ENCODE peak calls at places on chromosomes 6 and 20, in five cellular contexts. W, J, N, E and B are unnamed samples.
A peak's percentile ranks its signal among the peaks of the same experiment; 100 is the strongest.

GRCh38 chr6:117110737-117111136 is 154.6 kb upstream of the VGLL2 start:
- DNase-seq in W (no peak), E (no peak), J (no peak), N (no peak), B (no peak)

GRCh38 chr6:45310118-45310788 is 17.9 kb upstream of the RUNX2 start:
- DNase-seq in E (no peak), N (no peak), W (no peak), J (peak; percentile 22), B (peak; percentile 31)

GRCh38 chr6:21360353-21360752 is 233.2 kb upstream of the SOX4 start:
- DNase-seq in E (peak; percentile 19), W (no peak), J (no peak), N (no peak), B (peak; percentile 65)

GRCh38 chr6:26214826-26215199 is 127.6 kb downstream of the HFE start:
- DNase-seq in N (no peak), E (no peak), J (no peak), W (no peak), B (no peak)

GRCh38 chr6:81906041-81906440 is 153.6 kb upstream of the TENT5A start:
- DNase-seq in W (no peak), J (no peak), E (no peak), N (no peak), B (no peak)

GRCh38 chr6:105321728-105322127 is 81.2 kb downstream of the PREP start:
- DNase-seq in J (no peak), W (no peak), N (no peak), E (no peak), B (no peak)

GRCh38 chr20:41617059-41617921 is 887 bp downstream of the CHD6 start:
- DNase-seq in W (no peak), E (peak; percentile 58), J (peak; percentile 41), N (peak; percentile 63), B (peak; percentile 32)

GRCh38 chr20:4880051-4880450 is 121.3 kb downstream of the SLC23A2 start:
- DNase-seq in N (no peak), W (no peak), E (no peak), J (no peak), B (no peak)

GRCh38 chr6:16168858-16169257 is 40.0 kb downstream of the MYLIP start:
- DNase-seq in J (no peak), W (peak; percentile 16), N (no peak), E (peak; percentile 40), B (no peak)

GRCh38 chr20:36084897-36085617 is 69.5 kb upstream of the EPB41L1 start:
- DNase-seq in W (no peak), J (no peak), E (peak; percentile 55), N (peak; percentile 10), B (no peak)

GRCh38 chr6:104396077-104396476 is 463.6 kb downstream of the HACE1 start:
- DNase-seq in W (no peak), E (no peak), N (no peak), J (no peak), B (no peak)

GRCh38 chr20:63330940-63331339 is 30.2 kb downstream of the CHRNA4 start:
- DNase-seq in J (no peak), E (peak; percentile 62), W (no peak), N (no peak), B (peak; percentile 68)

GRCh38 chr6:159535629-159536028 is 157.4 kb downstream of the SOD2 start:
- DNase-seq in W (no peak), N (no peak), E (no peak), J (no peak), B (no peak)

GRCh38 chr20:48841861-48842529 is 14.2 kb upstream of the PREX1 start:
- DNase-seq in N (no peak), W (no peak), J (no peak), E (no peak), B (no peak)

GRCh38 chr20:36506253-36506652 is 35.1 kb upstream of the MYL9 start:
- DNase-seq in J (no peak), E (no peak), W (no peak), N (no peak), B (no peak)

GRCh38 chr20:24610341-24611115 is 141.1 kb downstream of the SYNDIG1 start:
- DNase-seq in N (no peak), E (no peak), J (no peak), W (peak; percentile 68), B (no peak)

GRCh38 chr6:142568857-142569597 is 267.2 kb downstream of the ADGRG6 start:
- DNase-seq in W (no peak), N (no peak), E (no peak), J (no peak), B (no peak)

GRCh38 chr6:15264902-15265761 is 19.3 kb downstream of the JARID2 start:
- DNase-seq in J (peak; percentile 42), E (no peak), W (no peak), N (no peak), B (no peak)

GRCh38 chr6:226516-227073 is 65.7 kb upstream of the DUSP22 start:
- DNase-seq in W (no peak), N (no peak), E (no peak), J (no peak), B (no peak)

GRCh38 chr6:77389402-77389801 is 73.9 kb downstream of the HTR1B start:
- DNase-seq in W (no peak), N (no peak), E (no peak), J (no peak), B (no peak)

GRCh38 chr20:24691901-24692351 is 222.5 kb downstream of the SYNDIG1 start:
- DNase-seq in J (no peak), W (no peak), N (no peak), E (no peak), B (peak; percentile 9)

GRCh38 chr20:43940518-43941225 is 26.0 kb downstream of the TOX2 start:
- DNase-seq in N (no peak), E (no peak), W (no peak), J (no peak), B (no peak)

GRCh38 chr20:43938017-43938655 is 23.5 kb downstream of the TOX2 start:
- DNase-seq in N (no peak), W (no peak), J (no peak), E (no peak), B (no peak)

GRCh38 chr20:43941476-43942212 is 27.0 kb downstream of the TOX2 start:
- DNase-seq in E (no peak), N (no peak), W (no peak), J (no peak), B (no peak)

GRCh38 chr20:43938932-43939761 is 24.5 kb downstream of the TOX2 start:
- DNase-seq in E (peak; percentile 72), N (peak; percentile 90), W (no peak), J (peak; percentile 52), B (no peak)

DNA sequence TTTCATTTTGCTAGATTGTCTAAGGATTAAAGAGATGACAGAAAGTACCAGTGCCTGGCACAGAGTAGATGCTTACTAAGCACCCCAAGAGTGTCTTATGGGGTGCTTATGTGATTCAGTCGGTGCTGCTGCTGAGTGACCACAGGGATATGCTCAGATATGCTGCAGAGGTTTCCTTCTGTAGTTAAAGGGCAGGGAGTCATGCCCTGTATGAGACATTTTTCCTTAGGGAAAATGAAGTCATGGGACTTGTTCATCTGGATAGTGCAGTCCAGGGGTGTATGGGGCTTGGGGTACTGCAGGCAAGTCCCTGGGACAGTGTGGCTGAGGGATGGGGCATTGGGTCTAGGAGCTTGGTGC is 25.1 kb downstream of the TOX2 start:
- DNase-seq in J (no peak), N (no peak), E (no peak), W (no peak), B (no peak)
- H3K4me1 ChIP-seq in J (no peaks in the 10 kb centered on the region), N (no peaks in the 10 kb centered on the region), E (peaks cover 8% of the 10 kb centered on the region), W (no peaks in the 10 kb centered on the region), B (peaks cover 7% of the 10 kb centered on the region)

GRCh38 chr6:3204921-3205320 is 22.5 kb downstream of the TUBB2B start:
- DNase-seq in W (no peak), N (no peak), E (no peak), J (no peak), B (no peak)
- H3K4me1 ChIP-seq in W (peaks cover 3% of the 10 kb centered on the region), N (no peaks in the 10 kb centered on the region), E (peaks cover 7% of the 10 kb centered on the region), J (no peaks in the 10 kb centered on the region), B (peaks cover 11% of the 10 kb centered on the region)

GRCh38 chr6:24890471-24890870 is 45.3 kb downstream of the RIPOR2 start:
- DNase-seq in J (no peak), W (no peak), N (no peak), E (no peak), B (no peak)
- H3K4me1 ChIP-seq in J (no peaks in the 10 kb centered on the region), W (no peaks in the 10 kb centered on the region), N (no peaks in the 10 kb centered on the region), E (no peaks in the 10 kb centered on the region), B (no peaks in the 10 kb centered on the region)

GRCh38 chr6:90220273-90220672 is 76.4 kb downstream of the BACH2 start:
- DNase-seq in N (no peak), W (no peak), E (no peak), J (no peak), B (no peak)
- H3K4me1 ChIP-seq in N (no peaks in the 10 kb centered on the region), W (peaks cover 10% of the 10 kb centered on the region), E (peaks cover 39% of the 10 kb centered on the region), J (peaks cover 16% of the 10 kb centered on the region), B (peaks cover 6% of the 10 kb centered on the region)

DNA sequence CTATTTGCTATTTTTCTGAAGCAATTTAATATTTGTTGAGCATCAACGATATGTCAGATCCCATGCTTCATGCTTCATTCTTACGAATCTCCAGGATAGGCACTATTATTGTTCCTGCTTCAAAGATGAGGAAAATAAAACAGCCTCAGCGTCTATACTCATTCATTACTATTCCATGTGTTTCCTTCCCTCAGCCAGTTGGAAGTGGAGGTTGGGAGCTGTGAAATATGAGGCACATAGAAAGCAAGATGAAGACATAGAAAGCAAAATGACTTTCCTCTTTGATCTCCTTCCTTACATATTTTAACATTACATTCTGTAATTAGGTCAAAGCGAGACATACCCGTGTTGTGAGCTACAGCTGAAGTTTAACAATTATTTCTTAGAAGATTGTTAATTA is 125.5 kb downstream of the FYN start:
- DNase-seq in J (no peak), E (no peak), N (no peak), W (no peak), B (no peak)
- H3K4me1 ChIP-seq in J (peaks cover 60% of the 10 kb centered on the region), E (no peaks in the 10 kb centered on the region), N (no peaks in the 10 kb centered on the region), W (peaks cover 2% of the 10 kb centered on the region), B (peaks cover 24% of the 10 kb centered on the region)